ENCODE peak calls at places on chromosomes 5 and 9, in nine cellular contexts. D, J, X, B, U, P, K, Q and M are unnamed samples.

GRCh38 chr5:10522224-10522611 is 41.7 kb upstream of the ANKRD33B start:
- DNase-seq in U (no peak), X (no peak), K (no peak), Q (no peak), D (no peak), J (no peak), B (no peak), P (no peak), M (no peak)

GRCh38 chr5:173886157-173886556 is 2.0 kb upstream of the CPEB4 start:
- DNase-seq in U (no peak), Q (no peak), B (no peak), K (no peak), X (no peak), D (no peak), P (no peak), J (no peak), M (no peak)

GRCh38 chr9:133119461-133120342 is 1.3 kb downstream of the RALGDS start:
- DNase-seq in P (no peak), K (no peak), J (peak; percentile 64), B (no peak), D (peak; percentile 16), X (no peak), Q (peak; percentile 4), U (no peak), M (no peak)

GRCh38 chr9:89684912-89685636 is 80.3 kb downstream of the GADD45G start:
- DNase-seq in Q (no peak), P (no peak), B (no peak), U (no peak), K (no peak), X (no peak), D (no peak), J (no peak), M (no peak)

GRCh38 chr9:91516781-91517180 is 93.1 kb upstream of the NFIL3 start:
- DNase-seq in B (no peak), D (no peak), X (no peak), P (no peak), U (no peak), J (no peak), Q (no peak), K (no peak), M (no peak)

GRCh38 chr5:141867139-141867538 is 11.1 kb downstream of the PCDH1 start:
- DNase-seq in U (no peak), X (no peak), P (no peak), Q (no peak), J (no peak), B (no peak), K (no peak), D (no peak), M (no peak)

GRCh38 chr9:129102791-129103594 is 7.6 kb downstream of the CRAT start:
- DNase-seq in D (peak; percentile 40), X (peak; percentile 46), P (peak; percentile 31), U (no peak), K (peak; percentile 57), J (peak; percentile 79), Q (no peak), B (no peak), M (peak; percentile 90)

GRCh38 chr9:134253596-134254205 is 72.6 kb upstream of the RXRA start:
- DNase-seq in Q (no peak), B (peak; percentile 42), J (no peak), P (no peak), X (no peak), U (no peak), K (no peak), D (peak; percentile 57), M (no peak)

GRCh38 chr9:135068776-135069415 is 18.6 kb upstream of the OLFM1 start:
- DNase-seq in U (no peak), B (no peak), Q (no peak), K (no peak), P (no peak), D (no peak), J (no peak), X (no peak), M (peak; percentile 29)

GRCh38 chr9:4077499-4078102 is 222.3 kb downstream of the GLIS3 start:
- DNase-seq in B (peak; percentile 61), J (peak; percentile 72), U (no peak), K (peak; percentile 59), Q (peak; percentile 72), P (peak; percentile 48), X (peak; percentile 56), D (peak; percentile 76), M (peak; percentile 92)

GRCh38 chr9:111287127-111287526 is 42.9 kb downstream of the OR2K2 start:
- DNase-seq in B (peak; percentile 79), D (peak; percentile 88), J (peak; percentile 31), P (peak; percentile 7), Q (peak; percentile 81), U (no peak), X (no peak), K (peak; percentile 36), M (peak; percentile 58)

GRCh38 chr9:97046228-97046627 is 7.3 kb upstream of the CTSV start:
- DNase-seq in K (peak; percentile 99), X (no peak), P (peak; percentile 83), J (no peak), B (peak; percentile 2), Q (peak; percentile 97), D (peak; percentile 23), U (no peak), M (peak; percentile 92)
- H3K27ac ChIP-seq in K (peak overlapping the region; percentile 93), X (no peak overlapping the region), P (peak overlapping the region; percentile 46), J (no peak overlapping the region), B (no peak overlapping the region), Q (peak overlapping the region; percentile 84), D (no peak overlapping the region), U (no peak overlapping the region), M (no peak overlapping the region)

GRCh38 chr5:34587355-34588241 is 68.5 kb upstream of the RAI14 start:
- DNase-seq in X (no peak), U (no peak), B (peak; percentile 62), Q (peak; percentile 76), J (peak; percentile 23), K (peak; percentile 58), D (peak; percentile 67), P (no peak), M (peak; percentile 66)

GRCh38 chr5:34583167-34583566 is 73.0 kb upstream of the RAI14 start:
- DNase-seq in U (no peak), J (no peak), K (peak; percentile 21), P (no peak), B (no peak), D (no peak), Q (no peak), X (no peak), M (no peak)

GRCh38 chr5:34585601-34586104 is 70.5 kb upstream of the RAI14 start:
- DNase-seq in J (no peak), X (no peak), Q (peak; percentile 97), D (peak; percentile 79), K (peak; percentile 86), U (no peak), B (peak; percentile 71), P (no peak), M (no peak)

GRCh38 chr5:34584165-34584564 is 72.0 kb upstream of the RAI14 start:
- DNase-seq in U (no peak), J (no peak), D (no peak), B (no peak), K (no peak), Q (peak; percentile 30), X (no peak), P (no peak), M (no peak)

GRCh38 chr5:34586117-34586885 is 69.8 kb upstream of the RAI14 start:
- DNase-seq in P (no peak), Q (peak; percentile 97), X (no peak), U (no peak), D (peak; percentile 95), K (peak; percentile 89), J (no peak), B (peak; percentile 94), M (no peak)
- H3K9ac ChIP-seq in P (no peak overlapping the region), Q (peak overlapping the region; percentile 98), X (no peak overlapping the region), U (no peak overlapping the region), D (no peak overlapping the region), K (peak overlapping the region; percentile 10), J (no peak overlapping the region), B (peak overlapping the region; percentile 82), M (no peak overlapping the region)

DNA sequence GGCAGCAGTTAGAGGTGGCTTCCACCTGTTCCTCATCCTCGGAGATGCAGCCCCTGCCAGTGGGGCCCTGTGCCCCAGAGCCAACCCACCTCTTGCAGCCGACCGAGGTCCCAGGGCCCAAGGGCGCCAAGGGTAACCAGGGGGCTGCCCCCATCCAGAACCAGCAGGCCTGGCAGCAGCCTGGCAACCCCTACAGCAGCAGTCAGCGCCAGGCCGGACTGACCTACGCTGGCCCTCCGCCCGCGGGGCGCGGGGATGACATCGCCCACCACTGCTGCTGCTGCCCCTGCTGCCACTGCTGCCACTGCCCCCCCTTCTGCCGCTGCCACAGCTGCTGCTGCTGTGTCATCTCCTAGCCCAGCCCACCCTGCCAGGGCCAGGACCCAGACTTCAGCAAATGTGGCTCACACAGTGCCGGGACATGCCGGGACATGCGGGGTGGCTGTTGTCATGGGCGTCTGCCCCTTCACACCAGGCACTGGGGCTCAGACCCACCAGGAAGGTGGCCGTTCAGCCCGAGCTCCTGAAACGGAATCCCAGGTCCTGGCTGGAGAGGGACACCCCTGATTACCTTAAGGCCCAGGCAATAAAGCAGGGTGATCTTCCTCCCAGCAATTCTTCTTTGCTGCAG is 842 bp downstream of the CYSRT1 start:
- DNase-seq in K (no peak), Q (no peak), P (no peak), X (no peak), B (no peak), D (no peak), U (no peak), J (no peak), M (no peak)
- H3K4me3 ChIP-seq in K (peak overlapping the region; percentile 32), Q (peak overlapping the region; percentile 59), P (no peak overlapping the region), X (no peak overlapping the region), B (no peak overlapping the region), D (no peak overlapping the region), U (no peak overlapping the region), J (no peak overlapping the region), M (no peak overlapping the region)

GRCh38 chr5:132837868-132838267 is 7.4 kb upstream of the SHROOM1 start:
- DNase-seq in P (no peak), Q (peak; percentile 48), X (no peak), B (no peak), K (no peak), J (no peak), D (no peak), U (no peak), M (peak; percentile 31)

GRCh38 chr5:132839426-132840301 is 9.2 kb upstream of the SHROOM1 start:
- DNase-seq in D (peak; percentile 88), P (no peak), B (peak; percentile 82), Q (peak; percentile 44), U (no peak), K (peak; percentile 73), X (no peak), J (no peak), M (peak; percentile 39)

GRCh38 chr5:132840896-132841818 is 10.7 kb upstream of the SHROOM1 start:
- DNase-seq in K (peak; percentile 74), P (no peak), B (no peak), D (peak; percentile 31), X (no peak), J (no peak), Q (peak; percentile 10), U (no peak), M (peak; percentile 25)

GRCh38 chr5:132838516-132839282 is 8.3 kb upstream of the SHROOM1 start:
- DNase-seq in X (no peak), D (no peak), U (no peak), K (no peak), B (no peak), P (no peak), Q (no peak), J (no peak), M (peak; percentile 13)

DNA sequence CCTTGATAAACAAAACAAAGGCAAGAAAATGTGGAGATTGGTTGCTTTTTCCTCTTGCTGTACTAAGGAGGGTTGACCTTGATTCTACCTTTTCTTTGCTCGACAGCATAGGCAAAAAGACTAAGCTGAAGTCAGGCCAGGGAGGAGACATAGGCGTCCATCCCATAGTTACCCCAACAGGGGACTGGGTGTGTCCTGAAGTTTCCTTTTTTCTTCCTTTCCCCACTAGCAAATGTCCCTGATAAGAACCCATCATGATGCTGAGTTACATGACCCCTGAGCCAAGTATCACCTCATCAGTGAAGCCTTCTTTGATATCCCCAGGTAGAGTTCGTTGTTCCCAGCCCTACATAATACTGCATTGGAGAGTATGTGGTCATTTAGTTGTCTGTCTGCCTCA is 9.9 kb upstream of the SHROOM1 start:
- DNase-seq in D (no peak), K (no peak), Q (no peak), U (no peak), B (no peak), X (no peak), J (no peak), P (no peak), M (peak; percentile 23)
- H3K27ac ChIP-seq in D (no peak overlapping the region), K (no peak overlapping the region), Q (no peak overlapping the region), U (no peak overlapping the region), B (no peak overlapping the region), X (no peak overlapping the region), J (no peak overlapping the region), P (no peak overlapping the region), M (no peak overlapping the region)